ENCODE peak calls at places on chromosome 2, in seven cellular contexts. Z, G, C, S, U, H and F are unnamed samples.

GRCh38 chr2:164252568-164253287 is 368.6 kb downstream of the GRB14 start:
- DNase-seq in Z (no peak), U (no peak), G (no peak), H (no peak), S (no peak), C (no peak), F (no peak)

GRCh38 chr2:8332646-8333045 is 349.2 kb upstream of the ID2 start:
- DNase-seq in Z (no peak), C (no peak), S (no peak), U (no peak), H (no peak), G (no peak), F (no peak)

GRCh38 chr2:82023710-82024109 is 1719.2 kb upstream of the LRRTM1 start:
- DNase-seq in G (no peak), S (no peak), C (no peak), H (no peak), U (no peak), Z (no peak), F (no peak)

GRCh38 chr2:221478106-221478863 is 93.8 kb downstream of the EPHA4 start:
- DNase-seq in U (no peak), H (no peak), S (no peak), C (no peak), Z (no peak), G (no peak), F (no peak)

GRCh38 chr2:9422321-9423099 is 818 bp downstream of the ITGB1BP1 start:
- DNase-seq in U (peak; percentile 66), S (peak; percentile 45), Z (peak; percentile 71), C (peak; percentile 59), H (peak; percentile 56), G (no peak), F (peak; percentile 40)

GRCh38 chr2:172109256-172109655 is 6.6 kb upstream of the DLX2 start:
- DNase-seq in S (no peak), H (no peak), C (no peak), G (no peak), U (no peak), Z (no peak), F (no peak)

GRCh38 chr2:187875271-187875670 is 321.0 kb upstream of the TFPI start:
- DNase-seq in G (no peak), C (no peak), S (no peak), H (no peak), U (no peak), Z (no peak), F (no peak)

GRCh38 chr2:168470188-168470879 is 14.3 kb downstream of the CERS6 start:
- DNase-seq in C (no peak), H (no peak), G (no peak), U (no peak), S (no peak), Z (no peak), F (no peak)

GRCh38 chr2:159072795-159073194 is 104.4 kb downstream of the TANC1 start:
- DNase-seq in H (no peak), U (no peak), C (no peak), S (no peak), G (no peak), Z (no peak), F (no peak)

GRCh38 chr2:189407161-189407943 is 33.9 kb upstream of the WDR75 start:
- DNase-seq in U (no peak), H (no peak), Z (no peak), C (no peak), G (no peak), S (no peak), F (no peak)

GRCh38 chr2:158671381-158672245 is 123.5 kb upstream of the DAPL1 start:
- DNase-seq in G (no peak), U (peak; percentile 42), S (no peak), Z (peak; percentile 73), C (no peak), H (no peak), F (no peak)

GRCh38 chr2:193695367-193695766 is 1500.6 kb upstream of the TMEFF2 start:
- DNase-seq in Z (no peak), S (no peak), G (no peak), H (peak; percentile 1), C (no peak), U (no peak), F (no peak)

GRCh38 chr2:199596549-199596948 is 138.8 kb upstream of the SATB2 start:
- DNase-seq in H (peak; percentile 41), G (no peak), C (no peak), Z (no peak), U (no peak), S (peak; percentile 16), F (no peak)

GRCh38 chr2:69514406-69514805 is 77.2 kb upstream of the NFU1 start:
- DNase-seq in C (no peak), S (no peak), G (peak; percentile 53), Z (peak; percentile 70), U (peak; percentile 59), H (no peak), F (no peak)

DNA sequence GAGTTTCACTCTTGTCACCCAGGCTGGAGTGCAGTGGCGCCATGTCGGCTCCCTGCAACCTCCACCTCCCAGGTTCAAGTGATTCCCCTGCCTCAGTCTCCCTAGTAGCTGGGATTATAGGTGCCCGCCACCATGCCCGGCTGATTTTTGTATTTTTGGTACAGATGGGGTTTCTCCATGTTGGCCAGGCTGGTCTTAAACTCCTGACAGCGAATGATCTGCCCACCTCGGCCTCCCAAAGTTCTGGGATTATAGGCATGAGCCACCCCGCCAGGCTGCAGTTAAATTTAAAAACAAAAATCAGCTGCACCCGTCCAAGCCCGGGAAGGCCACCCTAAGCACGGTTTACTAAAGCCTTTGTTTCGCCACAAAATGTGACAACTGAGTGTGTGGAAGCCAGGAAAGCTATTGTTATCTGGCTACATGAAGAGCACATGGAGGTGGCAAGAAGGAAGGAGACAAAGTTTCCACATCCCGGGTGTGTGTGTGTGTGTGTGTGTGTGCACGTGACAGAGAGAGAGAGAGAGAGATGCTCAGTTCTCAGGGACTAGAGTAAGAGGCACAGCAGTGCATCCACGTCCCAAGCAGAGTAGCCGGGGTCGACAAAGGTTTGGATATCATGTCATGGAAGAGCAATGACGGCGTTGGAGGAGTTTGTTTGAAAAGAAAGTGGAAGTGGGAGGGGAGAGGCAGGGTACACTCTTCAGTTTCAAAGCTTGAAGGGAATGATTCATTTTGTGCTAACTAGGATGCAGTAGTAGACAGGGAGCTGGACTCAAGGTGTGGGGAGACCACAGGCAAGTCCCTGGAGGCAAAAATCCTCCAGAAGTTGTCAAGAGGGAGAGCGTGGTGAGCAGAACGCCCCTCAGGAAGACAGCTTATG is 20.1 kb downstream of the INPP5D start:
- DNase-seq in U (no peak), Z (peak; percentile 41), H (no peak), S (no peak), C (no peak), G (no peak), F (no peak)
- H3K4me1 ChIP-seq in U (peaks cover 31% of the 10 kb centered on the region), Z (peaks cover 25% of the 10 kb centered on the region), H (peaks cover 29% of the 10 kb centered on the region), S (peaks cover 9% of the 10 kb centered on the region), C (peaks cover 80% of the 10 kb centered on the region), G (no peaks in the 10 kb centered on the region), F (peaks cover 94% of the 10 kb centered on the region)

GRCh38 chr2:85712849-85713612 is 18.9 kb downstream of the GNLY start:
- DNase-seq in G (no peak), Z (peak; percentile 66), U (peak; percentile 65), H (no peak), S (peak; percentile 54), C (peak; percentile 95), F (no peak)

GRCh38 chr2:85712261-85712660 is 18.1 kb downstream of the GNLY start:
- DNase-seq in C (peak; percentile 77), S (no peak), U (peak; percentile 55), Z (peak; percentile 55), G (no peak), H (no peak), F (no peak)

GRCh38 chr2:85711578-85712060 is 17.5 kb downstream of the GNLY start:
- DNase-seq in S (no peak), C (no peak), U (no peak), Z (no peak), H (no peak), G (no peak), F (no peak)

GRCh38 chr2:85709385-85709784 is 15.2 kb downstream of the GNLY start:
- DNase-seq in C (no peak), S (no peak), U (peak; percentile 36), H (no peak), G (no peak), Z (peak; percentile 49), F (no peak)

GRCh38 chr2:85710687-85711577 is 16.8 kb downstream of the GNLY start:
- DNase-seq in U (peak; percentile 70), C (peak; percentile 95), Z (peak; percentile 66), H (no peak), S (peak; percentile 40), G (peak; percentile 89), F (no peak)
- H3K4me1 ChIP-seq in U (peaks cover 53% of the 10 kb centered on the region), C (peaks cover 100% of the 10 kb centered on the region), Z (peaks cover 58% of the 10 kb centered on the region), H (peaks cover 18% of the 10 kb centered on the region), S (peaks cover 7% of the 10 kb centered on the region), G (peaks cover 30% of the 10 kb centered on the region), F (no peaks in the 10 kb centered on the region)

DNA sequence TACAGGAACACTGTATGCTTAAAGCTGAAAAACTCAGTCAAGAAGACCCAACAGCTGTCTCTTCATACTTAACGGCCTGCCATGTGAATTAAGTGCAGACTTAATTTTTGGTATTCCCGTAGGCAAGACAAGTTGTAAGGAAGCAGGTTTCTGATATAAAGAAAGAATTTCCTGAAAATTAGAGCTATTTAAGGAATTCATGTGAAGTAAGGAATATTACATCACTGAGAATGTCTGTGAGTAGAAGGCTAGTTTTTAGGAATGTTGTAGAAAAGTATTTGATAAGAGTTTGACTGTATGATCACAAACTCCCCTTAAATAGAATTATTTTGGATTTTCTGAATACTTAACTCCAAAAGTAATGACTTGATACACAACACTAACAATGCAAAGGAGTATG is 51.0 kb downstream of the WDR33 start:
- DNase-seq in Z (no peak), U (no peak), S (no peak), G (no peak), H (no peak), C (no peak), F (no peak)
- H3K4me1 ChIP-seq in Z (no peaks in the 10 kb centered on the region), U (peaks cover 3% of the 10 kb centered on the region), S (no peaks in the 10 kb centered on the region), G (no peaks in the 10 kb centered on the region), H (no peaks in the 10 kb centered on the region), C (no peaks in the 10 kb centered on the region), F (no peaks in the 10 kb centered on the region)

GRCh38 chr2:237733677-237734300 is 64.8 kb upstream of the RBM44 start:
- DNase-seq in U (no peak), Z (peak; percentile 80), G (no peak), S (no peak), H (no peak), C (no peak), F (no peak)

GRCh38 chr2:237734905-237735623 is 63.5 kb upstream of the RBM44 start:
- DNase-seq in Z (peak; percentile 57), H (no peak), S (no peak), G (no peak), U (no peak), C (no peak), F (no peak)

GRCh38 chr2:237737196-237737865 is 61.2 kb upstream of the RBM44 start:
- DNase-seq in G (no peak), C (no peak), U (no peak), H (no peak), S (no peak), Z (peak; percentile 46), F (no peak)

GRCh38 chr2:237736783-237737182 is 61.8 kb upstream of the RBM44 start:
- DNase-seq in Z (peak; percentile 50), G (no peak), C (no peak), U (no peak), H (no peak), S (no peak), F (no peak)

DNA sequence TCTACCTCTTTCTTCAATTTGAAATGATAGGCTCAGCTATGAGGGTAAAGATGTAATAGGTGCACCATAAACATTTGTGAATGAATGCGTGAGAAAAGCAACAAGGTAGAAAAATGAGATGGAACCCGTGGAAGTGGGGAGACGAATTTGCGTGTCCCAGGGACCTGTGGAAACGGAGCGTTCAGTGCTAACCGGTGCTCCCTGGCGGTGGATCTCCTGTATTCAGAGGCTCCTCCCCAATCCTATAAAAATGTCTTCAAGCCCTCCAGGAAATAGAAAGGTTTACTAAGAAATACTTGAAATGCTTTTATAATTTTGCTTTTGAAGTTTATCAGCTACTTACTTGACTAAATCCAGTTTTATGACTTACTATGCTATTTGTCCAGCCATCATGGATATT is 62.8 kb upstream of the RBM44 start:
- DNase-seq in G (no peak), Z (peak; percentile 44), U (no peak), H (no peak), S (no peak), C (no peak), F (no peak)
- H3K4me1 ChIP-seq in G (peaks cover 9% of the 10 kb centered on the region), Z (peaks cover 76% of the 10 kb centered on the region), U (peaks cover 98% of the 10 kb centered on the region), H (no peaks in the 10 kb centered on the region), S (peaks cover 35% of the 10 kb centered on the region), C (peaks cover 93% of the 10 kb centered on the region), F (peaks cover 22% of the 10 kb centered on the region)